ENCODE peak calls at places on chromosomes 7 and 10, in six cellular contexts. K is A549, F is SJSA1, I is heart right ventricle, P is HepG2, J is cardiac muscle cell. R is an unnamed sample. For H3K4me1, the result is how much of the 10 kb centered on the place peaks cover.

GRCh38 chr7:108347616-108348015 is 108.6 kb downstream of the NRCAM start:
- DNase-seq in K (peak), F (no peak), I (no peak), P (peak), J (peak), R (no peak)

GRCh38 chr7:117837841-117838240 is 35.4 kb downstream of the CTTNBP2 start:
- DNase-seq in K (no peak), F (no peak), I (no peak), P (no peak), J (no peak), R (no peak)

GRCh38 chr10:74836855-74837254 is 10.5 kb downstream of the KAT6B start:
- DNase-seq in K (no peak), F (no peak), I (no peak), P (no peak), J (no peak), R (no peak)

GRCh38 chr10:22894714-22895113 is 33.1 kb upstream of the ARMC3 start:
- DNase-seq in K (no peak), F (no peak), I (no peak), P (no peak), J (peak), R (peak)

GRCh38 chr10:102814456-102814871 is 22.7 kb downstream of the CYP17A1 start:
- DNase-seq in K (no peak), F (peak), I (peak), P (peak), J (peak), R (peak)

GRCh38 chr7:30562498-30562897 is 32.2 kb upstream of the GARS1 start:
- DNase-seq in K (no peak), F (peak), I (no peak), P (no peak), J (peak), R (no peak)

GRCh38 chr7:16770657-16771329 is 17.2 kb downstream of the TSPAN13 start:
- DNase-seq in K (no peak), F (no peak), I (no peak), P (no peak), J (no peak), R (no peak)

GRCh38 chr10:28678687-28679457 is 1.6 kb downstream of the BAMBI start:
- DNase-seq in K (no peak), F (peak), I (no peak), P (peak), J (peak), R (no peak)

GRCh38 chr7:1520574-1521234 is 9.8 kb upstream of the MAFK start:
- DNase-seq in K (peak), F (peak), I (no peak), P (peak), J (peak), R (peak)

GRCh38 chr7:99731638-99732374 is 3.2 kb downstream of the CYP3A7 start:
- DNase-seq in K (no peak), F (no peak), I (no peak), P (no peak), J (no peak), R (no peak)

GRCh38 chr10:28768227-28768626 is 90.9 kb downstream of the BAMBI start:
- DNase-seq in K (no peak), F (no peak), I (no peak), P (no peak), J (no peak), R (no peak)

GRCh38 chr7:2688409-2689342 is 674 bp downstream of the AMZ1 start:
- DNase-seq in K (no peak), F (no peak), I (no peak), P (no peak), J (peak), R (peak)
- H3K4me3 ChIP-seq in K (no peak), F (peak), I (peak), P (no peak), J (peak), R (peak)

DNA sequence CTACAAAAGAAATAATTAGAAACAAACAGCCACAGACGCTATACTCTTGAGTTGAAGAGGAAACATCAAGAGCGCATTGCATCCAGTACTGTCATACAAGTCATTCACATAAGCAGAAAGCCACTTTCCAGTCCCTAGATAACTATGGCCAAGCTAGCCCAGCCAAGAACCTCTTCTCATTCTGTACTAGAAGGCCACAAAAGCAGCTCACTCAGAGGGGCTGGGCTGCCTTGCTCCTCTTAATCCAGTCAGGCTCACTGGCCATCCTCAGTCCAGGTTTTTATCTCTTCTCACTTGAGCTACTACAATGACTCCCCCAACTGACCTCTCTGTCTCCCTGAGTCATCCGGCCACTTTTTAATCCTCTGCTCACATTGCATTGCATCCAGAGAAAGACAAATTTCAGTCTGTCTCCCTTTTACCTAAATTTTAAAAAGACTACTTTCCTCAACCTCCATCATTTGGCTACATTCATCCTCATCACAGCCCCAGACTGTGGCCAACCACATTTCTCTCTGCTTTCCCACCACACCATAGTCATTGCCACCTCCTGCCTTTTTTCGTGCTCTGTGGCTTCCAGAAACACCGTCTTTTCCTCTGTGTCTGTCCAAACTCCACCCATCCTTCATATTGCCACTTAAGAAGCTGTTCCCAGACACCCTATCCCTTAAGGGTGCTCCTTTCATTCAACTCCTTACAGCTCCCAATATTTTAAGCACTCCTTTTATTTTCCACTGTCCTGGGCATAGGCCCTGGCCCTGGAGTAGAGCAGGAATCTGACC is 25.0 kb downstream of the PPP1R3C start:
- DNase-seq in K (no peak), F (peak), I (no peak), P (no peak), J (peak), R (no peak)
- H3K4me1 ChIP-seq in K (half or more), F (half or more), I (under half), P (under half), J (half or more), R (under half)

GRCh38 chr7:104971290-104972071 is 42.5 kb upstream of the KMT2E start:
- DNase-seq in K (peak), F (peak), I (no peak), P (peak), J (peak), R (peak)
- H3K27ac ChIP-seq in K (no peak), F (peak), I (peak), P (no peak), J (no peak), R (peak)

DNA sequence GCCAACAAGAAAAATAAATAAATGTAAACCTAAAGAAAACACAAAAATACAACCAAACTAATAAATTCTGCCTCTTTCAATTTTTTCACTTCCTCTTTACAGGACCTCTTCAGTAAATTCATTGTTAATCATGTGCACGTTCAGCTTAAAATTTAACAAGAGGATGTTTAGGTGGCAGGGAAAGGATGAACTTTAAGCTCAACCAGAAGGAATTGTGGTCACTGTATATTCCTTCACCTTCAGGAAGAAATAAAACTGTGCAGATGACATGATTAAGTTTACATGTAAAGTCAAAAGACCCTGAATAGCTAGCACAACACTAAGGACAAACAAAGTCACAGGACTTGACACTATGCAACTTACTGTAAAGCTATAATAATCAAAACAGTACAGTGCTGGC is 33.0 kb downstream of the KIF5B start:
- DNase-seq in K (no peak), F (no peak), I (no peak), P (peak), J (no peak), R (no peak)
- H3K4me3 ChIP-seq in K (no peak), F (no peak), I (no peak), P (peak), J (no peak), R (no peak)

GRCh38 chr10:58352956-58353610 is 18.3 kb downstream of the UBE2D1 start:
- DNase-seq in K (no peak), F (no peak), I (no peak), P (no peak), J (no peak), R (no peak)
- H3K4me1 ChIP-seq in K (under half), F (under half), I (under half), P (under half), J (under half), R (under half)

DNA sequence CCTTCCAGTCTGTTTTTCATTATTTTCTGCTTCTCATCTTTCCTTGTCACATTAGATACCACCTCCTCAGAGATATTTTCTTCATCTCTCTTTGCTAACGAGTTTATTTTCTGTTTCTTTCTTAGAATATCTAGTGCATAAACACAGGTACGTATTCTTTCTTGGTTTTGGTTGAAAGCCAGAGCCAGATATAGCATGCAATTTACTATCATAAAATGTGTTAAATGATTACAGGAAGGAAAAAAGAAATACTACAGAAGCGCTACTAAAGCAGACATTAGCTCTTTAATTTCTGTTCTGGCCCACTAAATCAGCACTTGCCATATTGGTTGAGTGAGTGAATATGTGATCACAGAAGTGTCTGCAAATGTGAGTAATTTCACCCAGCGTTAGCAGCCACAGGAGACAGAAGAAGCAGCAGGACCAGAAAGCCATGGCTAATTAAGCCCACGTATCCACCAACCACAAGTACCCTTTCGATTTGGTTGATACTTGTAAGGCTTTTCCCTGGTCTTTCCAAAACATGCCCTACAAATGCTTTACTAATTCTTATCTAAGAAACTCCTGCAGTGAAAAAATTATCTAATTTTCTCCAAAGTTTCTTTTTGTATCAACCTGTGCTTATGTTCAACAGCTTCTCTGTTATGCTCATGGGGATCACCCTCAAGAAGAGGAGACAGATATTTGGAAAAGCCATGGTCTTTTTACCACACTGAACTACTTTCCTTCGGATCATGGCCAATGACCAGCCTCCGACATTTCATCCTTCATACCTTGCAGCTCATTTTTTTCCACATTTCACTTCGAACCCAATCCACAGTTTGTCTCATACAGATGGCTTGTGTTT is 23.1 kb upstream of the MACC1 start:
- DNase-seq in K (no peak), F (no peak), I (no peak), P (no peak), J (no peak), R (no peak)
- H3K27ac ChIP-seq in K (no peak), F (peak), I (no peak), P (no peak), J (no peak), R (no peak)

DNA sequence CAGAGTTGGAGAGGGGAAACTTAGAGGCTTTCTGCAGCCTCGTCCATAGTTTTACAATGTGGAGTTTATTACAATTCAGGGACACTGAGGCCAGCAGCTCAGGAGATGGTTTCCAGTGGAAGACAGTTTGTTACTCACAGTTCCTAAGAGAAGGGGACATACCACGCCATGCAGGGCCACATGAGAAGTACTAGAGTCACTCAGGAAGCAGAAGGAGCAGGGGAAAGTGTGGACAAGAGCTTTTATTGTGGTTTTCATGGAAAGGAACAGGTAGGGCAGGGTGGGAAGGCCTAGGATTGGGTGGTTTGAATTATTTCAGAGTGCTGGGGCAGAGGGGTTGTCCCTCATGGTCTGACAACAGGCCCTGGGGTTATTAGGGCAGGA is 292.1 kb upstream of the IGFBP3 start:
- DNase-seq in K (no peak), F (no peak), I (no peak), P (no peak), J (no peak), R (no peak)
- H3K4me3 ChIP-seq in K (no peak), F (no peak), I (no peak), P (no peak), J (no peak), R (no peak)

DNA sequence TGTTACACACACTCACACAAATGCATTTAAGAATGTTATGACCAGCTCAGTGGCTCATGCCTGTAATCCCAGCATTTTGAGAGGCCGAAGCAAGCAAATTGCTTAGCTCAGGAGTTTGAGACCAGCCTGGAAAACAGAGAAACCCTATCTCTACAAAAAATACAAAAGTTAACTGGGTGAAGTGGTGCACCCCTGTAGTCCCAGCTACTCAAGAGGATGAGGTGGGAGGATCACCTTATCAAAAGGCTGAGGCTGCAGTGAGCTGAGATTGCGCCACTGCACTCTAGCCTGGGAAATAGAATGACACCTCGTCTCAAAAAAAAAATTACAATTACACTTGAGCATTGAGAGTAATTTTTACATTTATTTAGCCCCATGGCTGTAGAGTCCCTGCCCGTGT is 121.8 kb downstream of the CUBN start:
- DNase-seq in K (no peak), F (no peak), I (no peak), P (no peak), J (peak), R (no peak)
- H3K4me1 ChIP-seq in K (under half), F (under half), I (under half), P (under half), J (under half), R (under half)

DNA sequence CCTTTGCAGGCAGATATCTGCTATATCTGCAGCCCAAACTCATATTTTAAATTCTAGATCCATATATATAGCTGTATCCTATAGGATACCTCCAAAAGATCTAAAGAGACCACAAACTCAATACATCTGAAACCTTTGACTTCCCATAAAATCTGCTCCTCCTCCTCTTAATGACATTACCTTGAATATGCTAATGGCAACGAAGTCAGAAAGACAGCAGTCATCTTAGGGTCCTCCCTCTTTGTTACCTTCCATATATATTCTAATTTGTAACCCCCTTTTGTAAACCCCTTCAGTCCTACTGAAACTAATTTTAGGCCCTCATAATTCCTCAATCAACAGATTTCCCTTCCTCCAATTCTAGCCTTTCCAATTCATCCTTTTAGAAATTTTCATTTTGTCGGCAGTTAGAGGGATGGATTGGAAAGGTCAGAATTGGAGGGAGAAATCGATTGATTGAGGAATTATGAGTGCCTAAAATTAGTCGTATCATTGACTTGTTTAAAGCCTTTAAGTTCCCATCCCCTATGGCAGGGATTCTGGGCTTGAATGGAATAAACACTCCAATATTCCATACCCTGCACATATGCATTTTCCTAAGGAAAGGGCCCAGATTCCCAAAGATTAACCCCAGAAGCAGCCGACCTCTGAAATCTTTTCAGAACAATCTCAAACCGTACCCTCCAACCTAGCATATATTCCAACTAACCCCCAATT is 2.4 kb downstream of the SYPL1 start:
- DNase-seq in K (no peak), F (no peak), I (no peak), P (no peak), J (no peak), R (no peak)
- H3K27ac ChIP-seq in K (no peak), F (no peak), I (peak), P (no peak), J (no peak), R (no peak)

R was measured in right cardiac atrium.